ENCODE peak calls at places on chromosome 13, in four cellular contexts. V is HS-5, B is aorta, Q is astrocyte. D is an unnamed sample.

GRCh38 chr13:93226623-93227279 is at the start of gene GPC6:
- DNase-seq in B (peak), Q (peak), V (peak), D (no peak)

GRCh38 chr13:45691251-45691650 is 10.9 kb upstream of the CBY2 start:
- DNase-seq in V (no peak), Q (no peak), B (no peak), D (no peak)

GRCh38 chr13:19179916-19180315 is 1.7 kb downstream of the TUBA3C start:
- DNase-seq in Q (no peak), B (no peak), V (no peak), D (no peak)

GRCh38 chr13:36133950-36134349 is 2.8 kb upstream of the DCLK1 start:
- DNase-seq in V (no peak), Q (no peak), B (no peak), D (no peak)

GRCh38 chr13:27020415-27020814 is 151.2 kb downstream of the USP12 start:
- DNase-seq in Q (no peak), B (no peak), V (no peak), D (no peak)

GRCh38 chr13:59391696-59392095 is 772.0 kb downstream of the DIAPH3 start:
- DNase-seq in Q (peak), V (peak), B (peak), D (peak)

GRCh38 chr13:42780044-42780443 is 1.3 kb upstream of the FAM216B start:
- DNase-seq in Q (no peak), B (no peak), V (no peak), D (no peak)

GRCh38 chr13:20994441-20994821 is 67.0 kb downstream of the LATS2 start:
- DNase-seq in V (no peak), Q (no peak), B (no peak), D (no peak)

GRCh38 chr13:45367358-45367757 is 26.4 kb upstream of the TPT1 start:
- DNase-seq in B (peak), V (peak), Q (peak), D (no peak)

GRCh38 chr13:71477735-71478134 is 389.3 kb downstream of the DACH1 start:
- DNase-seq in V (no peak), Q (no peak), B (no peak), D (no peak)

GRCh38 chr13:42039946-42040729 is 8.3 kb upstream of the DGKH start:
- DNase-seq in Q (peak), V (peak), B (peak), D (peak)

GRCh38 chr13:97189943-97190342 is 32.2 kb upstream of the MBNL2 start:
- DNase-seq in Q (no peak), V (no peak), B (no peak), D (peak)